ENCODE peak calls at places on chromosomes 3 and 15, in ten cellular contexts. K is OCI-LY7, Y is endothelial cell, D is uterus, T is coronary artery, I is GM20000, V is fibroblast of the aortic adventitia, C is breast epithelium, M is foreskin fibroblast, J is BJ. R is an unnamed sample.

GRCh38 chr3:126117212-126117611 is 33.3 kb upstream of the SLC41A3 start:
- DNase-seq in V (no peak), Y (no peak), J (no peak), M (no peak), K (no peak), T (no peak), I (no peak), C (no peak), D (no peak), R (no peak)

GRCh38 chr15:101062063-101062462 is 142.9 kb downstream of the LRRK1 start:
- DNase-seq in I (no peak), M (no peak), Y (no peak), T (peak), V (no peak), J (no peak), C (no peak), D (no peak), K (peak), R (no peak)

GRCh38 chr3:57852896-57853295 is 96.8 kb downstream of the SLMAP start:
- DNase-seq in K (peak), D (no peak), T (no peak), J (peak), C (no peak), I (no peak), Y (no peak), M (peak), V (peak), R (no peak)

GRCh38 chr3:126313580-126314304 is 43.5 kb downstream of the KLF15 start:
- DNase-seq in M (peak), J (no peak), D (no peak), T (no peak), Y (no peak), C (no peak), I (no peak), K (no peak), V (no peak), R (no peak)

GRCh38 chr15:87144775-87145174 is 1065.1 kb downstream of the AGBL1 start:
- DNase-seq in I (no peak), C (no peak), K (no peak), D (no peak), V (peak), M (no peak), Y (no peak), T (no peak), J (no peak), R (no peak)

GRCh38 chr3:189167027-189167766 is 4.6 kb upstream of the TPRG1 start:
- DNase-seq in K (no peak), C (no peak), Y (no peak), T (no peak), I (no peak), D (no peak), M (no peak), V (no peak), J (no peak), R (no peak)

GRCh38 chr3:28544831-28545230 is 196.2 kb upstream of the AZI2 start:
- DNase-seq in Y (no peak), I (no peak), V (no peak), C (no peak), M (no peak), T (no peak), K (no peak), D (no peak), J (no peak), R (no peak)

GRCh38 chr3:150000631-150001030 is 29.9 kb upstream of the PFN2 start:
- DNase-seq in J (no peak), Y (no peak), V (no peak), K (no peak), C (no peak), I (no peak), D (no peak), M (peak), T (no peak), R (no peak)

GRCh38 chr15:92634641-92635272 is 20.8 kb downstream of the FAM174B start:
- DNase-seq in C (peak), D (no peak), K (no peak), J (no peak), M (no peak), I (no peak), Y (no peak), V (no peak), T (no peak), R (no peak)

GRCh38 chr3:11720220-11721113 is 76.8 kb upstream of the VGLL4 start:
- DNase-seq in V (peak), M (peak), D (peak), I (peak), C (peak), K (peak), J (no peak), T (peak), Y (peak), R (peak)

GRCh38 chr3:45078910-45079522 is 52.9 kb downstream of the CLEC3B start:
- DNase-seq in J (no peak), T (no peak), C (no peak), Y (no peak), D (no peak), I (no peak), M (peak), V (peak), K (no peak), R (no peak)

GRCh38 chr3:23324745-23325144 is 121.6 kb downstream of the UBE2E2 start:
- DNase-seq in V (peak), C (no peak), T (no peak), J (peak), D (no peak), Y (no peak), M (peak), I (peak), K (peak), R (no peak)

GRCh38 chr3:127630811-127631714 is 2.1 kb downstream of the PODXL2 start:
- DNase-seq in M (no peak), Y (no peak), K (no peak), D (no peak), T (no peak), V (no peak), J (no peak), I (no peak), C (no peak), R (no peak)

GRCh38 chr15:68695061-68695595 is 116.3 kb downstream of the CORO2B start:
- DNase-seq in V (no peak), I (no peak), T (no peak), Y (no peak), M (no peak), K (no peak), D (no peak), J (no peak), C (no peak), R (no peak)

GRCh38 chr15:69976366-69976994 is 121.2 kb downstream of the TLE3 start:
- DNase-seq in M (peak), V (peak), K (peak), I (peak), Y (peak), D (no peak), T (no peak), C (no peak), J (no peak), R (no peak)

GRCh38 chr3:12004741-12005513 is 739 bp downstream of the SYN2 start:
- DNase-seq in D (no peak), V (no peak), Y (peak), K (no peak), I (peak), C (no peak), M (peak), J (no peak), T (no peak), R (no peak)

GRCh38 chr3:101695779-101696372 is 9.4 kb upstream of the RPL24 start:
- DNase-seq in C (no peak), I (no peak), M (peak), K (peak), D (peak), T (no peak), Y (peak), V (peak), J (no peak), R (no peak)

GRCh38 chr3:180267202-180267843 is 230.6 kb upstream of the PEX5L start:
- DNase-seq in T (no peak), Y (no peak), V (peak), I (peak), D (no peak), K (no peak), C (no peak), M (no peak), J (no peak), R (no peak)

GRCh38 chr3:33439421-33440327 is 531 bp downstream of the UBP1 start:
- DNase-seq in T (peak), V (peak), D (peak), K (peak), Y (peak), J (no peak), I (peak), C (peak), M (peak), R (peak)

GRCh38 chr15:73683624-73684536 is at the start of gene CD276:
- DNase-seq in K (no peak), T (peak), J (no peak), C (peak), V (peak), D (peak), Y (peak), I (peak), M (peak), R (peak)

GRCh38 chr15:74384566-74385441 is 17.4 kb upstream of the CYP11A1 start:
- DNase-seq in D (no peak), C (peak), Y (no peak), V (peak), T (no peak), I (peak), J (no peak), K (peak), M (no peak), R (peak)

GRCh38 chr15:34673241-34673640 is 81.6 kb downstream of the GJD2 start:
- DNase-seq in K (no peak), C (no peak), V (no peak), M (no peak), Y (no peak), D (no peak), I (no peak), T (no peak), J (no peak), R (no peak)

GRCh38 chr15:57767526-57767925 is 61.0 kb downstream of the POLR2M start:
- DNase-seq in Y (no peak), I (no peak), C (no peak), V (no peak), D (no peak), K (no peak), J (no peak), M (no peak), T (no peak), R (no peak)
- TF ChIP-seq CTCF in Y (no peak), I (no peak), C (no peak), V (no peak), D (no peak), K (no peak), J (no peak), M (no peak), T (no peak), R (no peak)

GRCh38 chr3:143120716-143121239 is 1.2 kb downstream of the CHST2 start:
- DNase-seq in J (no peak), T (no peak), C (no peak), K (no peak), I (peak), M (peak), Y (peak), V (peak), D (no peak), R (no peak)
- TF ChIP-seq CTCF in J (no peak), T (no peak), C (no peak), K (no peak), I (peak), M (no peak), Y (no peak), V (peak), D (no peak), R (peak)

GRCh38 chr15:43184407-43185160 is 619 bp upstream of the CCNDBP1 start:
- DNase-seq in V (no peak), Y (no peak), M (no peak), C (no peak), T (no peak), D (no peak), J (no peak), I (no peak), K (no peak), R (no peak)

GRCh38 chr15:43187544-43188155 is 2.4 kb downstream of the CCNDBP1 start:
- DNase-seq in K (peak), C (no peak), J (no peak), M (peak), I (peak), V (peak), T (no peak), D (no peak), Y (no peak), R (no peak)

GRCh38 chr15:43185161-43186002 is at the start of gene CCNDBP1:
- DNase-seq in T (peak), D (peak), Y (peak), K (peak), M (peak), V (peak), I (peak), J (peak), C (peak), R (peak)

GRCh38 chr15:43183270-43183669 is 1.9 kb upstream of the CCNDBP1 start:
- DNase-seq in K (no peak), I (no peak), J (no peak), D (no peak), V (no peak), M (peak), Y (no peak), T (no peak), C (no peak), R (no peak)

DNA sequence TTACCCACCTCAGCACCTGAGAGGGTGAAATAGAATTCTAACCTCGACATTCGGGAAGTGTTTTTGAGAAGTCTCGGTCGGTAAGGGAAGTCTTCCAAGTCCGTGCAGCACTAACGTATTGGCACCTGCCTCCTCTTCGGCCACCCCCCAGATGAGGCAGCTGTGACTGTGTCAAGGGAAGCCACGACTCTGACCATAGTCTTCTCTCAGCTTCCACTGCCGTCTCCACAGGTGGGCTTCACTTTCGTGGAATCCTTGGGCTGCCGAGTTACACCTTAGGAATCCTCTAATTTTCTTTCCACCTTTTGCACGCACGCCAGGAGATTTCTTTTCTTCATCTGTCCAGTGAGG is 775 bp downstream of the CCNDBP1 start:
- DNase-seq in M (no peak), Y (no peak), K (no peak), D (no peak), C (no peak), I (no peak), J (no peak), T (no peak), V (no peak), R (no peak)
- TF ChIP-seq CTCF in M (no peak), Y (no peak), K (peak), D (no peak), C (no peak), I (no peak), J (no peak), T (peak), V (no peak), R (no peak)

GRCh38 chr3:51995346-51996156 is at the start of gene RPL29:
- DNase-seq in D (peak), C (peak), I (peak), Y (peak), K (peak), T (peak), M (peak), V (peak), J (peak), R (peak)
- TF ChIP-seq CTCF in D (peak), C (no peak), I (no peak), Y (no peak), K (no peak), T (no peak), M (no peak), V (no peak), J (no peak), R (peak)

DNA sequence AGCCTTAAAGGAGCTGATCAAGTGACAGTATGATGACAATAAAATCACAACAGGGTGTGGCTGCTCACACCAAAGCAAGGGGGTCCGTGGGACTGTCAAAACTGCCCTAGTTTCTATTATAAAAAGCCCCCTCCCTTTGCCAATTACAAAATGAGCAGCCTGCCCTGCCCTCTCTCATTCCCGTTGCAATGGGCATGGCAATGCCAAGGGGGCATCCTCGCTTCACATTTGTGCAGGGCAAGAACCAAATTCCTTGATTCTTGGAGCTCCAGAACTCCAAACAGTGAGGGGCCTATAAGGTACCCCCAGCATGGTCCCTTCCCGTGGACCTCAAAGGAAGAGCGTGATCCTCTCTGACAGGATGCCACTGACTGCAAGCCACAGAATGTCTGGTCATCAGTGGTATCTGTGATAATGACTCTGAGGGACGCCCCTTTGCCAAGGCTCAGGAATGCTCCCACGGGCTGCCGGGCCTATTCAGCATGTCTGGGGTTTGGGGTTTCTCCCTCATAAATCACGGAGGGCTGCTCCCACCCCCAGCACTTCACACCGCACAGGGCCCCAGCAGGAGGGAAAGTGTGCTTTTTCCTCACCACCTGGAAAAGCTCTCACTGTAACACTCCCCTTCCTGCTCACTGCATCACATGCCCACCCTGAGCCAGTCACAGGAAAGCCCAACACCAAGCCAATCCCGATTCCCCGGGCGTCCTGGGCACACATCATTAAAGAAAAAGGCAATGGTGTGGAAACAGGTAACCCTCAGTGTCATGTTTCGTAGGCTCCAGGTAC is 105.1 kb upstream of the TRPM1 start:
- DNase-seq in D (no peak), K (no peak), V (no peak), C (no peak), M (peak), Y (no peak), J (no peak), I (no peak), T (no peak), R (no peak)
- TF ChIP-seq CTCF in D (no peak), K (no peak), V (no peak), C (no peak), M (no peak), Y (no peak), J (no peak), I (no peak), T (no peak), R (no peak)

GRCh38 chr3:109903100-109903499 is 565.8 kb upstream of the DPPA4 start:
- DNase-seq in C (no peak), V (no peak), Y (no peak), K (no peak), J (no peak), D (no peak), M (no peak), I (no peak), T (no peak), R (no peak)
- TF ChIP-seq CTCF in C (no peak), V (no peak), Y (no peak), K (no peak), J (no peak), D (no peak), M (no peak), I (no peak), T (no peak), R (no peak)

DNA sequence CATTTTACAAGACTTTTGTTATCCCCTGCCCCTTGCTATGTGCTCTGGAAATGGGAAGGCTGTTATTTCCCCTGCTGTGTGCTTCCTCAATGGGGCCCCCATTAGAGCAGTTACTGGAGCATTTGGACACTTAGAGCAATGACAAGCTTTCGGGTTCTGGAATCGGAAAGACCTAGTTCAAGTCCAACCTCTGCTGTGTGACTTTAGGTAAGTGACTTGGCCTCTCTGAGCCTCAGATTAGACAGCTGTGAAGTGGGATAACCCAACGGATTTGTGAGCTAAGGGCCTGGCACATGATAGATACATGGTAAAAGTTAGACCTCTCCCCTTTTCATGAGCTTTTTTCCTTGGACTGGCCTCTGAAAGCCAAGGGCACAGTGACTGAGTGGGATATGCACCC is 84.0 kb upstream of the SEC13 start:
- DNase-seq in C (no peak), M (no peak), K (no peak), T (no peak), Y (no peak), J (no peak), D (no peak), I (no peak), V (no peak), R (no peak)
- TF ChIP-seq CTCF in C (no peak), M (no peak), K (no peak), T (no peak), Y (no peak), J (no peak), D (no peak), I (no peak), V (no peak), R (no peak)

DNA sequence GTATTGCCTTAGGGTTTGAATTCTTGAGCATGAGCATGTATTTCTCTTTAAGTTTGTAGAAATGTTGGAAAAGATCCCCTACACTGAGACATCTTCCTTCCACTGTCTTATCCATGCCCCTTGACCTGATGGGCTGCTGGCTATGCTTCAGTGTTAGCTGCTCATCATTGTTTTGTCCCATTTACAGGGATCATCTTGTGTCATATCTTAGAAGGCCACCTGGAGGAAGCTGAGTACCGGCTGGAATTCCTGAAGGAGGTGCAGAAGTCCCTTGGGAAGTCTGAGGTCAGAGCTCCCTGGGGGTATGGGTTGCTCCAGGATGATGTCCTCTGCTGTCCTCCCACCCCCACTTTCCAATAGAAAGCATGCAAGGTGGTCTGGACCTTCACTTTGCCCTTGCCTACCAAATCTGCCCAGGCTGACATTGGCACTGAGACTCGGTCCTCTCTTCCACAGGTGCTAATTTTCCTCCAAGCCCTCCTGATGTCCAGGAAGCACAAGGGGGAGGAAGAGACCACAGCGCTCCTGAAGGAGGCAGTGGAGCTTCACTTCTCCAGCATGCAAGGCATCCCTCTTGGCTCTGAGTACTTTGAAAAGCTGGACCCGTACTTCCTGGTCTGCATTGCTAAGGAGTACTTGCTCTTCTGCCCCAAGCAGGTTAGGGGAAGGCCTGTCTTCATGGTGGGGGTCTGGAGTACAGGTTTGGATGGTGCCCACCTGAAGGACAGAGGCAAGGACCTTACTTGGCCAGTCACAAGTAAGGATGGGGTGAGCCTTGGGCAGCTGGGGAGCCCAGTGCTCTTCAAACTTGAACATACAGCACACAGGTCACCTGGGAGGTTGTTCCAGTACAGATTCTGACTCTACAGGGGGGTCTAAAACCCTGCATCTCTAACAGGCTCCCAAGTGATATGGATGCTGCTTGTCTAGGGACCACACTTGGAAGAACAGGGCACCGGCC is 17.7 kb downstream of the TTC21A start:
- DNase-seq in C (peak), J (no peak), M (peak), T (no peak), I (no peak), V (peak), Y (no peak), D (no peak), K (no peak), R (no peak)
- TF ChIP-seq CTCF in C (peak), J (peak), M (peak), T (peak), I (no peak), V (peak), Y (no peak), D (no peak), K (peak), R (no peak)

R was measured in heart left ventricle.